ENCODE peak calls at places on chromosomes 6 and 20, in five cellular contexts. V is psoas muscle, D is nucleus accumbens, C is HT-29, A is NCI-H2081 treated with DMSO at 0.1 percent for 48 hours. J is an unnamed sample.

GRCh38 chr6:26312501-26313390 is 52.3 kb upstream of the BTN3A2 start:
- DNase-seq in C (peak; percentile 87), V (peak; percentile 84), D (peak; percentile 68), A (peak; percentile 69), J (peak; percentile 34)

GRCh38 chr20:50335105-50335504 is 144.5 kb downstream of the CEBPB start:
- DNase-seq in C (peak; percentile 93), A (no peak), D (no peak), V (no peak), J (peak; percentile 8)

GRCh38 chr6:119764927-119765681 is 415.5 kb upstream of the MAN1A1 start:
- DNase-seq in D (no peak), V (no peak), C (no peak), A (no peak), J (no peak)

GRCh38 chr6:57242505-57242904 is 20.4 kb upstream of the RAB23 start:
- DNase-seq in D (no peak), C (no peak), V (no peak), A (no peak), J (no peak)

GRCh38 chr6:118893095-118893881 is 664 bp upstream of the ASF1A start:
- DNase-seq in A (peak; percentile 32), D (peak; percentile 32), V (peak; percentile 44), C (peak; percentile 63), J (peak; percentile 65)

GRCh38 chr6:35967059-35967769 is 46.3 kb upstream of the SRPK1 start:
- DNase-seq in V (no peak), A (peak; percentile 41), D (no peak), C (peak; percentile 39), J (no peak)

GRCh38 chr6:81750201-81750600 is 2.3 kb downstream of the TENT5A start:
- DNase-seq in V (no peak), A (no peak), D (no peak), C (no peak), J (no peak)

GRCh38 chr20:16314320-16314719 is 258.9 kb downstream of the KIF16B start:
- DNase-seq in C (no peak), D (no peak), A (no peak), V (no peak), J (no peak)

GRCh38 chr6:168161371-168161750 is 82.3 kb upstream of the FRMD1 start:
- DNase-seq in A (no peak), C (no peak), V (no peak), D (no peak), J (no peak)

GRCh38 chr6:167573461-167574215 is 248.8 kb downstream of the TTLL2 start:
- DNase-seq in C (no peak), A (no peak), D (no peak), V (no peak), J (no peak)

GRCh38 chr20:35030136-35030535 is 62.5 kb downstream of the TRPC4AP start:
- DNase-seq in D (no peak), C (no peak), A (no peak), V (no peak), J (no peak)

GRCh38 chr20:669573-669972 is 6.0 kb downstream of the SCRT2 start:
- DNase-seq in C (no peak), D (no peak), V (no peak), A (no peak), J (no peak)

GRCh38 chr6:28383235-28384142 is 16.1 kb downstream of the ZSCAN12 start:
- DNase-seq in C (peak; percentile 90), A (peak; percentile 33), D (peak; percentile 73), V (peak; percentile 85), J (no peak)

GRCh38 chr6:80438728-80439127 is 332.3 kb downstream of the BCKDHB start:
- DNase-seq in C (peak; percentile 81), A (no peak), V (no peak), D (no peak), J (no peak)

GRCh38 chr6:34028691-34029360 is 117.1 kb downstream of the GRM4 start:
- DNase-seq in V (no peak), C (no peak), D (no peak), A (no peak), J (no peak)

GRCh38 chr6:119446623-119447008 is 97.1 kb upstream of the MAN1A1 start:
- DNase-seq in A (no peak), C (peak; percentile 52), D (peak; percentile 5), V (no peak), J (no peak)

GRCh38 chr6:157139054-157139708 is 184.1 kb downstream of the TMEM242 start:
- DNase-seq in V (no peak), A (no peak), D (peak; percentile 25), C (no peak), J (no peak)

GRCh38 chr20:48448601-48449384 is 379.0 kb downstream of the PREX1 start:
- DNase-seq in V (no peak), C (no peak), A (no peak), D (no peak), J (peak; percentile 28)

GRCh38 chr6:42093582-42094329 is 43.4 kb downstream of the TAF8 start:
- DNase-seq in C (no peak), A (no peak), V (no peak), D (no peak), J (no peak)

GRCh38 chr6:83615025-83615999 is 93.6 kb downstream of the SNAP91 start:
- DNase-seq in A (no peak), D (peak; percentile 3), C (peak; percentile 45), V (no peak), J (no peak)

GRCh38 chr20:47429409-47429808 is 72.3 kb upstream of the NCOA3 start:
- DNase-seq in A (no peak), V (no peak), C (no peak), D (no peak), J (no peak)